ENCODE peak calls at places on chromosome 13, in four cellular contexts. One of them, this sample, is unnamed. For H3K27me3, the result is how much of the 10 kb centered on the place peaks cover.

GRCh38 chr13:80341771-80342271 is 895 bp upstream of the SPRY2 start:
- DNase-seq in dorsolateral prefrontal cortex: peak
- DNase-seq in astrocyte: peak
- DNase-seq in fibroblast of lung: peak
- DNase-seq in this sample: peak

GRCh38 chr13:47997384-47997783 is 3.7 kb downstream of the SUCLA2 start:
- DNase-seq in dorsolateral prefrontal cortex: no peak
- DNase-seq in astrocyte: no peak
- DNase-seq in fibroblast of lung: no peak
- DNase-seq in this sample: no peak

GRCh38 chr13:49443327-49443688 is 556 bp downstream of the CAB39L start:
- DNase-seq in dorsolateral prefrontal cortex: no peak
- DNase-seq in astrocyte: peak
- DNase-seq in fibroblast of lung: peak
- DNase-seq in this sample: no peak

GRCh38 chr13:89267734-89268133 is 1596.6 kb downstream of the SLITRK5 start:
- DNase-seq in dorsolateral prefrontal cortex: no peak
- DNase-seq in astrocyte: peak
- DNase-seq in fibroblast of lung: peak
- DNase-seq in this sample: no peak

GRCh38 chr13:35785563-35786327 is 309.3 kb upstream of the MAB21L1 start:
- DNase-seq in dorsolateral prefrontal cortex: peak
- DNase-seq in astrocyte: no peak
- DNase-seq in fibroblast of lung: no peak
- DNase-seq in this sample: no peak

GRCh38 chr13:19864339-19865309 is 1.2 kb upstream of the ZMYM5 start:
- DNase-seq in dorsolateral prefrontal cortex: peak
- DNase-seq in astrocyte: peak
- DNase-seq in fibroblast of lung: peak
- DNase-seq in this sample: peak

GRCh38 chr13:26362261-26362660 is 108.3 kb downstream of the CDK8 start:
- DNase-seq in dorsolateral prefrontal cortex: no peak
- DNase-seq in astrocyte: no peak
- DNase-seq in fibroblast of lung: no peak
- DNase-seq in this sample: no peak

GRCh38 chr13:99085139-99085845 is 107.4 kb upstream of the DOCK9 start:
- DNase-seq in dorsolateral prefrontal cortex: peak
- DNase-seq in astrocyte: no peak
- DNase-seq in fibroblast of lung: no peak
- DNase-seq in this sample: no peak

GRCh38 chr13:38239874-38240273 is 109.8 kb upstream of the UFM1 start:
- DNase-seq in dorsolateral prefrontal cortex: no peak
- DNase-seq in astrocyte: no peak
- DNase-seq in fibroblast of lung: no peak
- DNase-seq in this sample: no peak
- TF ChIP-seq CTCF in dorsolateral prefrontal cortex: no peak
- TF ChIP-seq CTCF in astrocyte: no peak
- TF ChIP-seq CTCF in fibroblast of lung: no peak
- TF ChIP-seq CTCF in this sample: no peak

DNA sequence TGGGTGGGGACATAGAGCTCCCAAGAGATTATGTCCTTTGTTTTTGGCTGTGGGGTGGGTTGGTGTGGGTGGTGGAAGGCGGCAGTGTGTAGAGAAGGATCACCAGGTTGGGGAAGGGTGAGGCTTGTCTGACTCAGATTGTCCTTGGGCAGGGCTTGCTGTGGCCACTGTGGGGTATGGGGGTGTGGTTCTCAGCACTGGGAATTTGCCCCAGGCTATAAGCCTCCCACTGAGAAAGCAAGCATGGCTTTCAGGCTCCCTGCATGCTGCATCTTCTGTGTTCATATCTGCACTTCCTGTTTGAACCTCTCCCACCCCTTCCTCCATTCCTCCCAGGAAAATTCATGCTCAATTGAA is 34.9 kb downstream of the DNAJC15 start:
- DNase-seq in dorsolateral prefrontal cortex: no peak
- DNase-seq in astrocyte: peak
- DNase-seq in fibroblast of lung: peak
- DNase-seq in this sample: no peak
- H3K27ac ChIP-seq in dorsolateral prefrontal cortex: no peak
- H3K27ac ChIP-seq in astrocyte: peak
- H3K27ac ChIP-seq in fibroblast of lung: peak
- H3K27ac ChIP-seq in this sample: peak

DNA sequence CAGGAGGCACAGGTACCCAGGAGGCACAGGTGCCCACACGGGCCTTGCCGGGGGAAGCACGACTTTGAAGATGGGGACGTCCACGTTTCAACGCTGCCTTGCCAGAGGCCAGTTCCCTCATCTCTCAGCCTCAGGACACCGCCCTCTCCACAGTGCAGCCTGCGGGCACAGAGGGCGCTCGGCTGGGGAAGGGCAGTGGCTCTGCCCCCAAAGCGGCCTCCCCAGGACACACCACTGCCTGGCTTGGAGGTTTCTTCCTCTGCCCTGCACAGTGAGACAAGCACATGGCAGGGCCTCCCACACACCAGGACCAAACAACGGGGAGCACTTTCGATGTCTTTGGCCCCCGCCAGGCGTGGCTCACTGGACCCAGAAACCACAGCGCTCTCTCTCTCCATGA is 73.0 kb downstream of the RASA3 start:
- DNase-seq in dorsolateral prefrontal cortex: no peak
- DNase-seq in astrocyte: no peak
- DNase-seq in fibroblast of lung: no peak
- DNase-seq in this sample: no peak
- H3K27me3 ChIP-seq in dorsolateral prefrontal cortex: under half
- H3K27me3 ChIP-seq in astrocyte: under half
- H3K27me3 ChIP-seq in fibroblast of lung: under half
- H3K27me3 ChIP-seq in this sample: under half

DNA sequence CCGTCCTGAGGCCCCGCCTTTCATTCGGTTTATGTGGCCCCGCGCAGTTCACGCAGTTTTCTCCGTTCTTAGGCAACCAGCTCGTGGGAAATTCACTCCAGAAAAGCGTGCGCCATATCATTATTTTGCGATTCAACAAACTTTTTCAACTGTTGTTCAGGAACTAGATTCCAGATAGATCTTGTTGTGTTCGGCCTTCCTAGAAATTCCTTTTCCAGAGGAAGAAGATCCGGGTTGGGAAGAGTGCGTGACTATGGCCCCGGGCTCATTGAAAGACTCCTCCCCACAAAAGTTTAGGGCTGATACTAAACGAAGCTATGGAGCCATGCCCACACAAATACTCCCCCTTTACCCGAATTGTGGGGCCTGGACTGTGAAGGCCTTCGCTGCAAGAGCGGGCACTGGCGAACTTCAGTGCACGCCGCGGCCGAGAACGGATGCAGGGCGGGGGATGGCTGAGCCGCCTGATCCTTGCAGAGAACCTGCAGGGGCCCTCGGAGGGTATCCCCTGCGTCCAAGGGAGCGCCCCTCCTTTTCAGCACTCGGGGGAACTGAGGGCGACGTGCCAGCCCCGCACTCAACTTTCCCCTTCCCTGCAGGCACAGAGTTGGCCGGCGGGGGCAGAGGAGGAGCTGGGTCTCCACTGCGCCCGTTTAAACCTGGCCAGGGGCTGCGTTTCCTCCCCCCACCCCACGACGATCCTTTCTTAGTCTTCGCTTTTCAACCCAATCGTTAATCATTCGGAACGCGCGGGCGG is 904 bp upstream of the SOX1 start:
- DNase-seq in dorsolateral prefrontal cortex: no peak
- DNase-seq in astrocyte: no peak
- DNase-seq in fibroblast of lung: no peak
- DNase-seq in this sample: no peak
- TF ChIP-seq CTCF in dorsolateral prefrontal cortex: no peak
- TF ChIP-seq CTCF in astrocyte: no peak
- TF ChIP-seq CTCF in fibroblast of lung: peak
- TF ChIP-seq CTCF in this sample: no peak

DNA sequence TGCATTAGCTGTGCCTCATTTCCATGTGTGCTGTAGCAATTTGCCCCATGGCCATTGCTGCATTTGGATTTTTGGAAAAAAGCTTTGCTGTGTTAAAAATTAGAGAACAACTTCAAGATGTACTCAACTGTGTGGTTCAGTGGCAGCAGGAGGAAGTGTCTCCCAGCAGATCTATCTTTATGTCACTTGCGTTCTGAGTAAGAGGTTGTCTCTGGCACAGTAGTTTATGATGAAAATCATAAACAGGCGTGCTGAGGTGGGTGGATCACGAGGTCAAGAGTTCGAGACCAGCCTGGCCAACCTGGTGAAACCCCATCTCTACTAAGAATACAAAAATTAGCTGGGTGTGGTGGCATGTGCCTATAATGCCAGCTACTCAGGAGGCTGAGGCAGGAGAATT is 29.0 kb upstream of the RNF17 start:
- DNase-seq in dorsolateral prefrontal cortex: no peak
- DNase-seq in astrocyte: no peak
- DNase-seq in fibroblast of lung: no peak
- DNase-seq in this sample: no peak
- H3K27ac ChIP-seq in dorsolateral prefrontal cortex: no peak
- H3K27ac ChIP-seq in astrocyte: no peak
- H3K27ac ChIP-seq in fibroblast of lung: no peak
- H3K27ac ChIP-seq in this sample: no peak